ENCODE peak calls at places on chromosomes 5 and 9, in seven cellular contexts. Z is activated effector memory CD4-positive, alpha-beta T cell treated with Interleukin-2 at 50 U/mL for 16 hours; G is HTR-8/SVneo; J is NCI-H82; Y is occipital lobe; O is anterior cingulate cortex; T is fibroblast of mammary gland. K is an unnamed sample.

GRCh38 chr9:70297141-70297540 is 38.4 kb downstream of the SMC5 start:
- DNase-seq in Y (no peak), O (no peak), J (no peak), T (peak), G (no peak), Z (no peak), K (no peak)

GRCh38 chr5:180135128-180135955 is 63.8 kb upstream of the RNF130 start:
- DNase-seq in Y (no peak), T (peak), G (peak), Z (no peak), O (no peak), J (no peak), K (peak)

GRCh38 chr9:76629205-76629990 is 134.8 kb upstream of the PCA3 start:
- DNase-seq in Y (no peak), O (no peak), Z (no peak), J (no peak), G (no peak), T (no peak), K (no peak)

GRCh38 chr5:1159774-1160406 is 41.5 kb upstream of the SLC6A19 start:
- DNase-seq in T (no peak), O (no peak), Y (no peak), Z (no peak), J (no peak), G (no peak), K (no peak)

GRCh38 chr5:116652196-116652729 is 77.6 kb upstream of the SEMA6A start:
- DNase-seq in G (no peak), Z (no peak), J (no peak), Y (peak), O (peak), T (peak), K (peak)

GRCh38 chr5:126100767-126101166 is 322.4 kb upstream of the GRAMD2B start:
- DNase-seq in Z (no peak), J (peak), O (no peak), G (no peak), Y (no peak), T (peak), K (no peak)

GRCh38 chr9:106773750-106774149 is 89.2 kb upstream of the ZNF462 start:
- DNase-seq in Y (no peak), O (no peak), G (no peak), Z (no peak), J (no peak), T (no peak), K (no peak)

GRCh38 chr5:78574731-78575161 is 73.8 kb downstream of the LHFPL2 start:
- DNase-seq in G (no peak), T (peak), O (no peak), J (peak), Y (no peak), Z (no peak), K (no peak)

GRCh38 chr9:99681113-99681512 is 140.6 kb upstream of the NR4A3 start:
- DNase-seq in O (no peak), Y (no peak), G (no peak), Z (no peak), T (no peak), J (no peak), K (no peak)

GRCh38 chr5:71757590-71758543 is 38.8 kb downstream of the CARTPT start:
- DNase-seq in Z (peak), Y (peak), O (peak), T (peak), G (peak), J (peak), K (peak)